ENCODE peak calls at places on chromosomes 4 and X, in six cellular contexts. H is epithelial cell of esophagus, M is left ventricle myocardium inferior, E is H1, B is fibroblast of the aortic adventitia, Q is bronchial epithelial cell. K is an unnamed sample.
A peak's percentile ranks its signal among the peaks of the same experiment; 100 is the strongest.

GRCh38 chrX:118226060-118226428 is 109.4 kb upstream of the KLHL13 start:
- DNase-seq in H (peak; percentile 46), M (no peak), E (no peak), B (peak; percentile 16), Q (peak; percentile 45), K (no peak)

GRCh38 chr4:9925750-9926439 is 95.4 kb downstream of the SLC2A9 start:
- DNase-seq in H (no peak), M (no peak), E (no peak), B (no peak), Q (no peak), K (no peak)

GRCh38 chrX:15188039-15188438 is 81.8 kb downstream of the ASB9 start:
- DNase-seq in H (no peak), M (no peak), E (no peak), B (no peak), Q (no peak), K (no peak)

GRCh38 chr4:158295053-158295452 is 84.8 kb downstream of the TMEM144 start:
- DNase-seq in H (no peak), M (no peak), E (no peak), B (no peak), Q (no peak), K (no peak)

GRCh38 chr4:145937990-145938611 is 522 bp downstream of the ZNF827 start:
- DNase-seq in H (peak; percentile 47), M (no peak), E (no peak), B (peak; percentile 38), Q (peak; percentile 39), K (peak; percentile 23)

GRCh38 chr4:188127157-188127874 is 11.9 kb upstream of the TRIML1 start:
- DNase-seq in H (peak; percentile 93), M (no peak), E (no peak), B (no peak), Q (peak; percentile 90), K (peak; percentile 43)

GRCh38 chr4:73021634-73022033 is 47.9 kb downstream of the COX18 start:
- DNase-seq in H (peak; percentile 73), M (no peak), E (no peak), B (peak; percentile 73), Q (peak; percentile 63), K (peak; percentile 34)

GRCh38 chr4:72084587-72085011 is 52.8 kb downstream of the NPFFR2 start:
- DNase-seq in H (no peak), M (no peak), E (no peak), B (no peak), Q (no peak), K (peak; percentile 1)

GRCh38 chrX:130676861-130677260 is 226.1 kb downstream of the ENOX2 start:
- DNase-seq in H (no peak), M (no peak), E (no peak), B (no peak), Q (no peak), K (no peak)

GRCh38 chr4:174314770-174315169 is 31.1 kb downstream of the CEP44 start:
- DNase-seq in H (peak; percentile 85), M (no peak), E (peak; percentile 3), B (no peak), Q (peak; percentile 80), K (peak; percentile 37)

GRCh38 chr4:1408418-1408817 is 2.2 kb upstream of the NKX1-1 start:
- DNase-seq in H (no peak), M (no peak), E (no peak), B (no peak), Q (no peak), K (no peak)

GRCh38 chr4:88196523-88197185 is 38.2 kb upstream of the ABCG2 start:
- DNase-seq in H (no peak), M (no peak), E (no peak), B (no peak), Q (no peak), K (no peak)

GRCh38 chr4:136637071-136637777 is 895.1 kb downstream of the PCDH18 start:
- DNase-seq in H (peak; percentile 26), M (no peak), E (peak; percentile 25), B (peak; percentile 6), Q (no peak), K (no peak)

GRCh38 chr4:151888367-151888866 is 127.6 kb upstream of the GATB start:
- DNase-seq in H (no peak), M (no peak), E (no peak), B (no peak), Q (no peak), K (no peak)

GRCh38 chr4:72613959-72614358 is 44.9 kb upstream of the ADAMTS3 start:
- DNase-seq in H (no peak), M (no peak), E (no peak), B (no peak), Q (peak; percentile 7), K (no peak)

GRCh38 chr4:7761312-7761711 is 178.3 kb downstream of the AFAP1 start:
- DNase-seq in H (no peak), M (no peak), E (no peak), B (no peak), Q (no peak), K (no peak)

GRCh38 chr4:124636793-124637192 is 75.7 kb downstream of the ANKRD50 start:
- DNase-seq in H (no peak), M (no peak), E (peak; percentile 58), B (no peak), Q (no peak), K (no peak)

GRCh38 chrX:150934453-150934852 is 36.0 kb upstream of the CD99L2 start:
- DNase-seq in H (peak; percentile 30), M (no peak), E (no peak), B (peak; percentile 57), Q (peak; percentile 53), K (peak; percentile 89)

GRCh38 chr4:182449960-182450359 is 206.8 kb downstream of the TENM3 start:
- DNase-seq in H (no peak), M (no peak), E (no peak), B (peak; percentile 8), Q (no peak), K (peak; percentile 28)
- H3K4me3 ChIP-seq in H (peak overlapping the region; percentile 70), M (peak overlapping the region; percentile 86), E (peak overlapping the region; percentile 80), B (peak overlapping the region; percentile 73), Q (no peak overlapping the region), K (peak overlapping the region; percentile 73)

GRCh38 chr4:133124746-133125145 is 24.3 kb upstream of the PCDH10 start:
- DNase-seq in H (no peak), M (no peak), E (no peak), B (no peak), Q (no peak), K (no peak)
- TF ChIP-seq CTCF in H (no peak), M (no peak), E (no peak), B (no peak), Q (no peak), K (no peak)

GRCh38 chr4:31998807-31999206 is 1278.6 kb downstream of the PCDH7 start:
- DNase-seq in H (no peak), M (no peak), E (no peak), B (no peak), Q (no peak), K (no peak)
- H3K4me3 ChIP-seq in H (no peak overlapping the region), M (no peak overlapping the region), E (no peak overlapping the region), B (no peak overlapping the region), Q (no peak overlapping the region), K (no peak overlapping the region)

GRCh38 chrX:38260231-38260630 is 39.6 kb upstream of the SRPX start:
- DNase-seq in H (peak; percentile 41), M (no peak), E (no peak), B (no peak), Q (peak; percentile 29), K (no peak)
- TF ChIP-seq CTCF in H (peak; percentile 61), M (peak; percentile 22), E (peak; percentile 49), B (peak; percentile 30), Q (peak; percentile 55), K (peak; percentile 41)

GRCh38 chrX:10676239-10676971 is 56.0 kb upstream of the MID1 start:
- DNase-seq in H (no peak), M (no peak), E (no peak), B (no peak), Q (no peak), K (no peak)
- H3K4me3 ChIP-seq in H (no peak overlapping the region), M (no peak overlapping the region), E (peak overlapping the region; percentile 19), B (no peak overlapping the region), Q (no peak overlapping the region), K (no peak overlapping the region)

GRCh38 chrX:43809463-43809862 is 72.8 kb downstream of the MAOB start:
- DNase-seq in H (no peak), M (no peak), E (no peak), B (peak; percentile 56), Q (no peak), K (peak; percentile 43)

GRCh38 chrX:43815209-43815608 is 67.0 kb downstream of the MAOB start:
- DNase-seq in H (no peak), M (no peak), E (no peak), B (peak; percentile 4), Q (no peak), K (no peak)

GRCh38 chrX:43817454-43817853 is 64.8 kb downstream of the MAOB start:
- DNase-seq in H (no peak), M (no peak), E (no peak), B (no peak), Q (no peak), K (no peak)

GRCh38 chrX:43813319-43813718 is 68.9 kb downstream of the MAOB start:
- DNase-seq in H (no peak), M (no peak), E (no peak), B (no peak), Q (no peak), K (no peak)

GRCh38 chrX:43813898-43814297 is 68.4 kb downstream of the MAOB start:
- DNase-seq in H (peak; percentile 15), M (no peak), E (no peak), B (peak; percentile 4), Q (no peak), K (no peak)
- TF ChIP-seq CTCF in H (peak; percentile 12), M (no peak), E (peak; percentile 39), B (no peak), Q (peak; percentile 37), K (no peak)

DNA sequence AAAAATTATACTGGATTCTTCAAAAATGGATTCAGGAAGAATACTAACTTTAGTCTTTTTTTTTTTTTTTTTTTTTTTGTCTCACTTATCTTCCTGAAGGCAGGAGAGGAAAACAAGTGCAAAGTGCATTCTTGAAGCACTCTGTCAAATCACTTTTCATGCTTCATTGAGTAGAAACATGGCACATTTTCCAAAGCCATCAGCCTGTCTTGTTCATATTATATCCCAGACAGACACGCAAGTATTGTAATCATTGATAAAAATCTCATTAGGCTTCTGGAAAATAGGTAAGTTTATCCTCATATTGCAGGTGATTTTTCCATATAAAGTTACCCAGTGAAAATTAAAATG is 1.3 kb downstream of the BBS12 start:
- DNase-seq in H (no peak), M (no peak), E (no peak), B (no peak), Q (no peak), K (no peak)
- H3K4me3 ChIP-seq in H (peak overlapping the region; percentile 94), M (peak overlapping the region; percentile 88), E (peak overlapping the region; percentile 71), B (peak overlapping the region; percentile 84), Q (no peak overlapping the region), K (peak overlapping the region; percentile 83)